ENCODE peak calls at places on chromosomes 1 and 21, in nine cellular contexts. Y is T47D; P is epithelial cell of esophagus; B is activated CD4-positive, alpha-beta T cell treated with anti-CD3 and anti-CD28 coated beads for 1 hour; N is tibial nerve; F is omental fat pad; V is pancreas; H is GM20000; T is astrocyte of the spinal cord. E is an unnamed sample.

GRCh38 chr1:27638805-27639204 is 3.8 kb upstream of the FGR start:
- DNase-seq in Y (no peak), P (no peak), B (no peak), N (no peak), F (no peak), V (no peak), H (no peak), T (no peak), E (no peak)

GRCh38 chr21:42269382-42269781 is 45.8 kb downstream of the TFF3 start:
- DNase-seq in Y (peak), P (peak), B (no peak), N (no peak), F (no peak), V (no peak), H (no peak), T (no peak), E (no peak)

GRCh38 chr1:4638347-4638734 is 16.1 kb upstream of the AJAP1 start:
- DNase-seq in Y (no peak), P (no peak), B (no peak), N (no peak), F (no peak), V (no peak), H (no peak), T (no peak), E (no peak)

GRCh38 chr1:58584082-58584895 is 7.2 kb upstream of the TACSTD2 start:
- DNase-seq in Y (peak), P (peak), B (no peak), N (peak), F (no peak), V (peak), H (peak), T (peak), E (no peak)

GRCh38 chr1:235423214-235423652 is 56.0 kb downstream of the TBCE start:
- DNase-seq in Y (no peak), P (no peak), B (no peak), N (no peak), F (no peak), V (no peak), H (peak), T (no peak), E (no peak)

GRCh38 chr1:174902531-174903099 is 97.1 kb upstream of the CACYBP start:
- DNase-seq in Y (no peak), P (peak), B (no peak), N (no peak), F (no peak), V (peak), H (no peak), T (no peak), E (no peak)

GRCh38 chr1:151710187-151710586 is 6.4 kb downstream of the CELF3 start:
- DNase-seq in Y (peak), P (peak), B (no peak), N (no peak), F (no peak), V (peak), H (no peak), T (peak), E (no peak)

GRCh38 chr1:87572008-87572407 is 243.3 kb downstream of the LMO4 start:
- DNase-seq in Y (no peak), P (no peak), B (no peak), N (no peak), F (no peak), V (no peak), H (no peak), T (no peak), E (no peak)

GRCh38 chr1:230686747-230687146 is 27.2 kb downstream of the AGT start:
- DNase-seq in Y (no peak), P (no peak), B (no peak), N (no peak), F (no peak), V (no peak), H (no peak), T (no peak), E (no peak)

GRCh38 chr1:66575739-66576138 is 41.8 kb downstream of the SGIP1 start:
- DNase-seq in Y (no peak), P (peak), B (no peak), N (no peak), F (no peak), V (no peak), H (no peak), T (peak), E (no peak)

GRCh38 chr1:42173961-42174715 is 9.6 kb upstream of the GUCA2A start:
- DNase-seq in Y (peak), P (peak), B (no peak), N (no peak), F (no peak), V (no peak), H (no peak), T (no peak), E (no peak)

GRCh38 chr1:44296794-44297193 is 58.3 kb downstream of the ERI3 start:
- DNase-seq in Y (no peak), P (no peak), B (no peak), N (no peak), F (no peak), V (no peak), H (no peak), T (no peak), E (no peak)

GRCh38 chr21:33767236-33767635 is 124.9 kb downstream of the ITSN1 start:
- DNase-seq in Y (no peak), P (no peak), B (no peak), N (no peak), F (no peak), V (no peak), H (no peak), T (peak), E (no peak)

GRCh38 chr1:22976461-22977243 is 4.0 kb upstream of the LACTBL1 start:
- DNase-seq in Y (peak), P (peak), B (peak), N (no peak), F (no peak), V (peak), H (peak), T (peak), E (peak)

GRCh38 chr1:6037338-6037762 is 8.3 kb upstream of the KCNAB2 start:
- DNase-seq in Y (no peak), P (no peak), B (no peak), N (no peak), F (no peak), V (no peak), H (peak), T (peak), E (no peak)

GRCh38 chr21:8991968-8992621 is 1529.3 kb upstream of the TPTE start:
- DNase-seq in Y (peak), P (no peak), B (no peak), N (no peak), F (no peak), V (no peak), H (no peak), T (no peak), E (no peak)

GRCh38 chr21:14725219-14725618 is 179.1 kb upstream of the SAMSN1 start:
- DNase-seq in Y (no peak), P (no peak), B (no peak), N (no peak), F (no peak), V (no peak), H (no peak), T (no peak), E (no peak)

E was measured in left colon.